ENCODE peak calls at places on chromosomes 11 and 22, in six cellular contexts. One of them, this sample, is unnamed.

GRCh38 chr11:14362613-14363012 is 3.6 kb upstream of the RRAS2 start:
- DNase-seq in NCI-H774: no peak
- DNase-seq in stimulated activated CD4-positive, alpha-beta T cell treated with anti-CD3 and anti-CD28 coated beads, Interleukin-1b, Interleukin-23, amount 100 ng/mL, for 4 hours: no peak
- DNase-seq in endothelial cell: no peak
- DNase-seq in aorta: no peak
- DNase-seq in EL: no peak
- DNase-seq in this sample: no peak

GRCh38 chr22:21000987-21001600 is 824 bp downstream of the THAP7 start:
- DNase-seq in NCI-H774: no peak
- DNase-seq in stimulated activated CD4-positive, alpha-beta T cell treated with anti-CD3 and anti-CD28 coated beads, Interleukin-1b, Interleukin-23, amount 100 ng/mL, for 4 hours: no peak
- DNase-seq in endothelial cell: no peak
- DNase-seq in aorta: no peak
- DNase-seq in EL: peak; percentile 25
- DNase-seq in this sample: no peak

GRCh38 chr11:1548221-1549070 is 23.6 kb downstream of the DUSP8 start:
- DNase-seq in NCI-H774: peak; percentile 56
- DNase-seq in stimulated activated CD4-positive, alpha-beta T cell treated with anti-CD3 and anti-CD28 coated beads, Interleukin-1b, Interleukin-23, amount 100 ng/mL, for 4 hours: no peak
- DNase-seq in endothelial cell: no peak
- DNase-seq in aorta: peak; percentile 83
- DNase-seq in EL: peak; percentile 64
- DNase-seq in this sample: no peak

GRCh38 chr22:17214416-17215043 is 4.7 kb downstream of the ADA2 start:
- DNase-seq in NCI-H774: no peak
- DNase-seq in stimulated activated CD4-positive, alpha-beta T cell treated with anti-CD3 and anti-CD28 coated beads, Interleukin-1b, Interleukin-23, amount 100 ng/mL, for 4 hours: no peak
- DNase-seq in endothelial cell: no peak
- DNase-seq in aorta: no peak
- DNase-seq in EL: no peak
- DNase-seq in this sample: no peak

GRCh38 chr11:132838621-132839020 is 693.7 kb downstream of the OPCML start:
- DNase-seq in NCI-H774: no peak
- DNase-seq in stimulated activated CD4-positive, alpha-beta T cell treated with anti-CD3 and anti-CD28 coated beads, Interleukin-1b, Interleukin-23, amount 100 ng/mL, for 4 hours: no peak
- DNase-seq in endothelial cell: no peak
- DNase-seq in aorta: no peak
- DNase-seq in EL: peak; percentile 66
- DNase-seq in this sample: no peak

GRCh38 chr11:126476256-126476970 is 120.9 kb downstream of the ST3GAL4 start:
- DNase-seq in NCI-H774: no peak
- DNase-seq in stimulated activated CD4-positive, alpha-beta T cell treated with anti-CD3 and anti-CD28 coated beads, Interleukin-1b, Interleukin-23, amount 100 ng/mL, for 4 hours: no peak
- DNase-seq in endothelial cell: no peak
- DNase-seq in aorta: no peak
- DNase-seq in EL: no peak
- DNase-seq in this sample: peak; percentile 64

GRCh38 chr11:105975128-105975527 is 46.9 kb downstream of the MSANTD4 start:
- DNase-seq in NCI-H774: no peak
- DNase-seq in stimulated activated CD4-positive, alpha-beta T cell treated with anti-CD3 and anti-CD28 coated beads, Interleukin-1b, Interleukin-23, amount 100 ng/mL, for 4 hours: no peak
- DNase-seq in endothelial cell: no peak
- DNase-seq in aorta: no peak
- DNase-seq in EL: peak; percentile 15
- DNase-seq in this sample: no peak

GRCh38 chr11:11931461-11932055 is 76.9 kb downstream of the DKK3 start:
- DNase-seq in NCI-H774: peak; percentile 16
- DNase-seq in stimulated activated CD4-positive, alpha-beta T cell treated with anti-CD3 and anti-CD28 coated beads, Interleukin-1b, Interleukin-23, amount 100 ng/mL, for 4 hours: no peak
- DNase-seq in endothelial cell: no peak
- DNase-seq in aorta: no peak
- DNase-seq in EL: peak; percentile 72
- DNase-seq in this sample: peak; percentile 56

GRCh38 chr11:67732045-67732787 is 57.8 kb upstream of the ALDH3B2 start:
- DNase-seq in NCI-H774: no peak
- DNase-seq in stimulated activated CD4-positive, alpha-beta T cell treated with anti-CD3 and anti-CD28 coated beads, Interleukin-1b, Interleukin-23, amount 100 ng/mL, for 4 hours: peak; percentile 45
- DNase-seq in endothelial cell: peak; percentile 25
- DNase-seq in aorta: no peak
- DNase-seq in EL: peak; percentile 1
- DNase-seq in this sample: no peak

GRCh38 chr11:116226731-116227130 is 546.1 kb downstream of the BUD13 start:
- DNase-seq in NCI-H774: no peak
- DNase-seq in stimulated activated CD4-positive, alpha-beta T cell treated with anti-CD3 and anti-CD28 coated beads, Interleukin-1b, Interleukin-23, amount 100 ng/mL, for 4 hours: no peak
- DNase-seq in endothelial cell: no peak
- DNase-seq in aorta: no peak
- DNase-seq in EL: no peak
- DNase-seq in this sample: no peak

GRCh38 chr11:2186669-2187266 is 15.2 kb upstream of the TH start:
- DNase-seq in NCI-H774: peak; percentile 45
- DNase-seq in stimulated activated CD4-positive, alpha-beta T cell treated with anti-CD3 and anti-CD28 coated beads, Interleukin-1b, Interleukin-23, amount 100 ng/mL, for 4 hours: peak; percentile 37
- DNase-seq in endothelial cell: peak; percentile 55
- DNase-seq in aorta: no peak
- DNase-seq in EL: peak; percentile 23
- DNase-seq in this sample: peak; percentile 83

GRCh38 chr11:77154381-77155081 is 26.5 kb downstream of the MYO7A start:
- DNase-seq in NCI-H774: peak; percentile 45
- DNase-seq in stimulated activated CD4-positive, alpha-beta T cell treated with anti-CD3 and anti-CD28 coated beads, Interleukin-1b, Interleukin-23, amount 100 ng/mL, for 4 hours: no peak
- DNase-seq in endothelial cell: no peak
- DNase-seq in aorta: peak; percentile 75
- DNase-seq in EL: no peak
- DNase-seq in this sample: no peak

GRCh38 chr11:130847517-130847916 is 68.8 kb downstream of the SNX19 start:
- DNase-seq in NCI-H774: no peak
- DNase-seq in stimulated activated CD4-positive, alpha-beta T cell treated with anti-CD3 and anti-CD28 coated beads, Interleukin-1b, Interleukin-23, amount 100 ng/mL, for 4 hours: no peak
- DNase-seq in endothelial cell: no peak
- DNase-seq in aorta: no peak
- DNase-seq in EL: peak; percentile 94
- DNase-seq in this sample: no peak

This sample was measured in SK-N-DZ.